ENCODE peak calls at places on chromosomes 6 and 20, in seven cellular contexts. D is activated CD8-positive, alpha-beta memory T cell treated with anti-CD3 and anti-CD28 coated beads for 4 hours; Z is memory B cell; C is NCI-H345; O is AG10803; Y is GM10248; S is A549. V is an unnamed sample.

GRCh38 chr6:46062312-46062711 is 46.7 kb upstream of the CLIC5 start:
- DNase-seq in D (no peak), Z (no peak), C (no peak), O (no peak), Y (no peak), S (no peak), V (no peak)

GRCh38 chr20:12358006-12358654 is 440.4 kb downstream of the BTBD3 start:
- DNase-seq in D (no peak), Z (no peak), C (no peak), O (no peak), Y (no peak), S (peak; percentile 23), V (peak; percentile 5)

GRCh38 chr6:42532038-42532669 is 31.7 kb upstream of the UBR2 start:
- DNase-seq in D (no peak), Z (no peak), C (peak; percentile 49), O (peak; percentile 77), Y (peak; percentile 69), S (peak; percentile 77), V (peak; percentile 52)

GRCh38 chr20:63166423-63167020 is 49.4 kb downstream of the YTHDF1 start:
- DNase-seq in D (no peak), Z (no peak), C (no peak), O (no peak), Y (no peak), S (no peak), V (no peak)

GRCh38 chr6:21064716-21065340 is 528.7 kb upstream of the SOX4 start:
- DNase-seq in D (no peak), Z (no peak), C (no peak), O (peak; percentile 68), Y (no peak), S (no peak), V (no peak)

GRCh38 chr20:44781791-44782190 is 28.6 kb downstream of the RIMS4 start:
- DNase-seq in D (no peak), Z (no peak), C (no peak), O (no peak), Y (no peak), S (no peak), V (no peak)

GRCh38 chr6:142377112-142377848 is 75.5 kb downstream of the ADGRG6 start:
- DNase-seq in D (no peak), Z (no peak), C (peak; percentile 85), O (no peak), Y (no peak), S (peak; percentile 90), V (peak; percentile 7)

GRCh38 chr6:110672122-110672521 is 143.1 kb downstream of the CDK19 start:
- DNase-seq in D (no peak), Z (no peak), C (no peak), O (no peak), Y (no peak), S (no peak), V (no peak)